ENCODE peak calls at places on chromosomes 5 and 9, in five cellular contexts. E, T, R, L and D are unnamed samples.

GRCh38 chr9:20985851-20986600 is 45.4 kb downstream of the HACD4 start:
- DNase-seq in T (no peak), L (no peak), E (no peak), R (no peak), D (no peak)

GRCh38 chr5:150616024-150616470 is 24.4 kb upstream of the SYNPO start:
- DNase-seq in T (peak), R (no peak), L (no peak), E (no peak), D (no peak)

GRCh38 chr9:38079410-38080105 is 10.5 kb upstream of the SHB start:
- DNase-seq in E (no peak), T (peak), L (peak), R (no peak), D (no peak)

GRCh38 chr5:97778451-97778850 is 595.4 kb upstream of the RIOK2 start:
- DNase-seq in L (no peak), E (no peak), T (peak), R (no peak), D (no peak)

GRCh38 chr9:19946446-19947109 is 157.7 kb upstream of the SLC24A2 start:
- DNase-seq in R (no peak), E (no peak), T (peak), L (no peak), D (no peak)

GRCh38 chr9:128987800-128988199 is 40.3 kb downstream of the NUP188 start:
- DNase-seq in R (peak), T (peak), E (no peak), L (no peak), D (no peak)

GRCh38 chr5:72604111-72604792 is 97.0 kb upstream of the ZNF366 start:
- DNase-seq in E (no peak), T (no peak), L (no peak), R (no peak), D (no peak)

GRCh38 chr9:83535736-83536135 is 2.5 kb downstream of the FRMD3 start:
- DNase-seq in E (no peak), T (no peak), L (no peak), R (no peak), D (no peak)

GRCh38 chr5:143134900-143135299 is 268.6 kb downstream of the NR3C1 start:
- DNase-seq in R (no peak), L (no peak), E (no peak), T (peak), D (no peak)

GRCh38 chr9:76366275-76366674 is 28.0 kb downstream of the RFK start:
- DNase-seq in R (no peak), E (no peak), T (no peak), L (no peak), D (no peak)

GRCh38 chr9:132901859-132902831 is 23.4 kb downstream of the SPACA9 start:
- DNase-seq in E (peak), T (peak), L (peak), R (peak), D (no peak)

GRCh38 chr9:133943781-133944745 is 48.1 kb downstream of the VAV2 start:
- DNase-seq in R (no peak), L (no peak), E (no peak), T (peak), D (no peak)

GRCh38 chr5:179355976-179356968 is 11.0 kb upstream of the ADAMTS2 start:
- DNase-seq in T (no peak), E (no peak), R (no peak), L (no peak), D (no peak)
- H3K27ac ChIP-seq in T (no peak), E (no peak), R (no peak), L (no peak), D (peak)

GRCh38 chr5:37836173-37837100 is 3.4 kb downstream of the GDNF start:
- DNase-seq in T (peak), R (no peak), L (no peak), E (no peak), D (no peak)

GRCh38 chr5:37839441-37840035 is 303 bp downstream of the GDNF start:
- DNase-seq in L (no peak), E (no peak), R (no peak), T (peak), D (no peak)

GRCh38 chr5:37837101-37838032 is 2.5 kb downstream of the GDNF start:
- DNase-seq in R (peak), L (peak), E (peak), T (peak), D (no peak)

GRCh38 chr5:37838933-37839341 is 904 bp downstream of the GDNF start:
- DNase-seq in T (no peak), L (no peak), R (no peak), E (no peak), D (no peak)

DNA sequence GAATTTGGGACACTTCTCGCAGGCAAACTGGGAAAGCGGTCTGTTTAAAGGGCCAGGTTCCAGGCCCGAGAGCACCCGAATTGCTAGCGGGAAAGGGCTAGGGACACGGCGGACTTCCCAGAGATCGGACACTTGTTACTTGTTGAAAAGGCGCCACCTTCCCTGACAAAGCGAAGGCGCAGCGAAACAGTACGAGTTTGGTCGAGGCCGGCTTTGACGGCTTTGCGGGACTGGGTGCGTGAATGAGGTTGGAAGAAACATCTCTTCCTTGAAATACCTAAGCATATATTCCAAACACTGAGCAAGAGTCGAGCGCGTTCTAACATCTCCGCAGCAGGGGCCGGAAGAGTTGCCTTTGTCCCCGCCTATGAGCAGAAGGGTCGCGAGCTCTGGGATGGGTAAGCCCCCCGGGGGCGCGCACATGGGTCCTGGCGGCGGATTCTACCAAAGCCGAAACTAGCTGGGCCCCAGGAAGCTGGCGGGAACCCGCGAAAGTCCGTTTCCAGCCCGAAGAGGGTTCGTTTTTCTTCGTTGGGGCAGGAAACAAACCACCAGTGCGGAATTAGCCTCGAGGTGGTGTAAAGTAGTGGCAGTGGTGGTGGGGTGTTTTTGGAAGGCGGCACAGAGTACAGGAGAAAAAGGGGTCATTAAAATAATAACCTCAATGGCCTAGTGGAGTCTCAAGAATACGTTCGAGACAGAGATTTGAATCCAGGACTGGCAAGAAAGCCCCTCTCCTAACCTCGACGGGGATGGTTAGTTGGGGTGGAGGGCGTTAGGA is 1.5 kb downstream of the GDNF start:
- DNase-seq in R (no peak), L (no peak), E (no peak), T (peak), D (no peak)
- TF ChIP-seq CTCF in R (no peak), L (no peak), E (no peak), T (no peak), D (no peak)

GRCh38 chr9:35909274-35909673 is at the start of gene SPAAR:
- DNase-seq in R (no peak), L (no peak), T (no peak), E (no peak), D (no peak)
- H3K27ac ChIP-seq in R (peak), L (peak), T (peak), E (no peak), D (peak)

DNA sequence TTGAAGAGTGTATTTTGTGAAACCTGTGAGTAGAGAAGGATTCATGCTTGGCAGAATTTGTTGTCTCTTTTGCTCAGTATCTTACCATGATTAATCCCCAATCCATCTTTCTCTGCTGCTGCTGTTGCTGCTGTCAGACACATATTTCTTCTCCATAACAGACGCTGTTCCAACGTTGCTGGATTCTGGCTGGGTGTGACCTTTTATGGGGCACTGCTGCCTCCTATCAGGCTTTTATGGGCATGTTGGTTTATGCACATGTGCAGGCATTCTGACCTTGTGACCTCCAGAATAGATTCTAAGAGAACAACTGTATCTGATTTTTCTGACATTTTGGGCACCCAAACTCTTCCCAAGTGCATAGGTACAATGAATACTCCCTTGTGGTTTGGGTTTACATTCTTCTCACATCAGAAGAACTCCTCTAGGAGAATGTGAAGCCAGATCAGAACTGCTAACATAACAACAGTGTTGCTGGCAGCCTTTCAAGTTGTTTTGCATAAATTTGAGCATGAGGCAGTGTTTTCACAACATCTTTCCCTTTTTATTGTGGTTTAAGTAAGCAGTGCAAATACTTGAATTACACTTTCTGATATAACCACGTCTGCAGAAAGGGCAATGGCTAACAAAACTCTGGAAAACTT is 9.2 kb upstream of the ISL1 start:
- DNase-seq in T (no peak), L (no peak), E (no peak), R (no peak), D (no peak)
- TF ChIP-seq CTCF in T (no peak), L (no peak), E (no peak), R (no peak), D (no peak)

DNA sequence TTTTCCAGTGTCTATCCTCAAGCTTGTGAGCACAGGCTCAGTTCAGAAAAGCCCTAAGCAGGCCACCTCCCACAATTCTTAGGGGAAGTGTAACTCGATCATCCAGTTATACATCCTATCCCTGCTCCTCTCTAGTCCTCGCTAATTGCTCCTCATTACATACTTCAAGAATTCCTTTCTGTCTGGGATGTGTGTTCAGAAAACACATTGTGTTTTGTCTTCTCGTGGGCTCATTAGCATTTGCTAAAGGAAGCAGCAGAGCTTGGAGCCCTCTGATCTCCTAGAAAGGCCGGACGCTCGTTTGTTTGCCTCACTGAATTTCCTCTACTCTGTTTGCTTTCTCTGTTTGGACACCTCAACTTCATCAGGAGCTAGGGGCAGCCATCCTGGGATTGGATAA is 268.2 kb upstream of the RFX3 start:
- DNase-seq in R (no peak), L (no peak), T (peak), E (no peak), D (no peak)
- H3K27ac ChIP-seq in R (no peak), L (peak), T (no peak), E (no peak), D (no peak)

DNA sequence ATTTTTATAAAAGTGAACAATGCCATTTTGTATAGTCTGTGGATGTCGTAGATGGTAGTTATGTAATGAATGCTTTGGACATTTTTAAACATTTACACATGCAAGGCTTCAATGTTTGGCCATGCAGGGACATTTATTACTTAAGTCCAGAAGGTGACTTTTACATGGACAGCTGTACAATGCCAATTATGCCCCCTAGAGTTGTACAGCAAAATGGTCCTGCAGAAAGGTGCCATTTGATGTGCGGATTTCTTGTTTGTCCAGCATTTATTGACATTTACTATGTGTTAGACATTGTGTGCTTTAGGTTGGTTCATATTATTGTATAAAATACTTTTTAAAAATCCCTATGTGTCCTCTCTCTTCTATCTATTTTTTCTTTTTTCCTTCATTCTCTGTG is 22.5 kb upstream of the COMMD10 start:
- DNase-seq in L (no peak), E (no peak), R (no peak), T (no peak), D (no peak)
- TF ChIP-seq CTCF in L (no peak), E (no peak), R (no peak), T (no peak), D (no peak)